ENCODE peak calls at places on chromosomes 7 and 10, in five cellular contexts. T is HCT116, L is A549, R is ovary, C is heart left ventricle. V is an unnamed sample.

GRCh38 chr10:13775786-13776780 is 189.3 kb downstream of the PRPF18 start:
- DNase-seq in T (no peak), R (no peak), C (no peak), L (no peak), V (no peak)

GRCh38 chr7:106062521-106062931 is 49.6 kb downstream of the SYPL1 start:
- DNase-seq in R (no peak), T (no peak), C (no peak), L (no peak), V (no peak)

GRCh38 chr7:27183682-27184341 is 1.2 kb downstream of the HOXA11 start:
- DNase-seq in L (no peak), T (no peak), R (no peak), C (no peak), V (no peak)

GRCh38 chr7:148242271-148242801 is 348.2 kb upstream of the C7orf33 start:
- DNase-seq in L (peak), C (no peak), R (peak), T (peak), V (no peak)

GRCh38 chr7:101370836-101371235 is 8.2 kb downstream of the COL26A1 start:
- DNase-seq in C (no peak), T (no peak), L (no peak), R (no peak), V (no peak)

GRCh38 chr10:71622656-71623055 is 96.9 kb downstream of the C10orf105 start:
- DNase-seq in T (no peak), L (no peak), R (peak), C (no peak), V (no peak)

GRCh38 chr10:120607710-120608703 is 151.0 kb downstream of the PLPP4 start:
- DNase-seq in R (no peak), T (no peak), C (no peak), L (no peak), V (no peak)

GRCh38 chr10:44388641-44389040 is 3.7 kb upstream of the CXCL12 start:
- DNase-seq in R (no peak), C (peak), T (no peak), L (no peak), V (no peak)

GRCh38 chr7:31775511-31775910 is 88.5 kb downstream of the PPP1R17 start:
- DNase-seq in R (no peak), L (no peak), T (no peak), C (no peak), V (no peak)

GRCh38 chr10:33100996-33101747 is 143.1 kb upstream of the ITGB1 start:
- DNase-seq in C (no peak), L (no peak), R (no peak), T (no peak), V (no peak)

GRCh38 chr10:16440396-16441105 is 3.7 kb downstream of the PTER start:
- DNase-seq in R (no peak), T (no peak), C (no peak), L (no peak), V (no peak)

GRCh38 chr10:84328303-84329093 is at the start of gene CCSER2:
- DNase-seq in L (peak), C (peak), R (peak), T (peak), V (peak)

GRCh38 chr10:33414841-33415240 is 80.4 kb upstream of the NRP1 start:
- DNase-seq in L (no peak), T (no peak), R (no peak), C (no peak), V (no peak)

GRCh38 chr10:91800756-91801155 is 2.5 kb downstream of the TNKS2 start:
- DNase-seq in C (no peak), T (no peak), R (no peak), L (no peak), V (no peak)

GRCh38 chr7:80722596-80723141 is 84.2 kb downstream of the CD36 start:
- DNase-seq in T (peak), L (peak), R (peak), C (peak), V (no peak)

GRCh38 chr7:36132025-36132424 is 21.0 kb upstream of the EEPD1 start:
- DNase-seq in C (no peak), T (no peak), R (no peak), L (no peak), V (no peak)

GRCh38 chr10:116866987-116867595 is 17.8 kb downstream of the ENO4 start:
- DNase-seq in T (no peak), C (no peak), R (no peak), L (no peak), V (no peak)

GRCh38 chr10:24974978-24975377 is 22.6 kb upstream of the PRTFDC1 start:
- DNase-seq in C (peak), L (no peak), T (no peak), R (peak), V (no peak)

GRCh38 chr7:30206942-30207341 is 72.2 kb downstream of the MTURN start:
- DNase-seq in T (no peak), R (no peak), C (no peak), L (no peak), V (no peak)

GRCh38 chr10:102504976-102505300 is 1.2 kb downstream of the SUFU start:
- DNase-seq in C (no peak), L (no peak), R (no peak), T (no peak), V (no peak)

GRCh38 chr10:80177781-80178636 is 27.3 kb downstream of the ANXA11 start:
- DNase-seq in R (no peak), L (no peak), T (no peak), C (no peak), V (no peak)

GRCh38 chr7:27200761-27201230 is 905 bp upstream of the HOXA13 start:
- DNase-seq in C (no peak), R (no peak), T (no peak), L (no peak), V (no peak)

GRCh38 chr7:68613405-68613804 is 984.9 kb upstream of the AUTS2 start:
- DNase-seq in C (no peak), R (no peak), L (no peak), T (no peak), V (no peak)

GRCh38 chr10:43453266-43453831 is 16.4 kb downstream of the ZNF487 start:
- DNase-seq in L (no peak), T (no peak), R (no peak), C (no peak), V (no peak)

GRCh38 chr7:158076656-158077055 is 511.0 kb downstream of the PTPRN2 start:
- DNase-seq in L (no peak), R (no peak), T (no peak), C (no peak), V (no peak)

GRCh38 chr7:97179454-97180104 is 62.1 kb downstream of the SDHAF3 start:
- DNase-seq in L (peak), R (peak), C (peak), T (peak), V (peak)

GRCh38 chr10:73577788-73578187 is 13.4 kb downstream of the USP54 start:
- DNase-seq in C (peak), R (peak), T (no peak), L (no peak), V (no peak)

GRCh38 chr10:114437456-114438292 is 33.4 kb upstream of the AFAP1L2 start:
- DNase-seq in L (peak), R (no peak), C (no peak), T (no peak), V (no peak)

GRCh38 chr10:86413046-86413728 is 46.6 kb upstream of the GRID1 start:
- DNase-seq in T (no peak), C (no peak), L (no peak), R (no peak), V (peak)

GRCh38 chr7:4882169-4882741 is 1.3 kb downstream of the RADIL start:
- DNase-seq in T (no peak), R (peak), C (peak), L (no peak), V (no peak)

GRCh38 chr10:12622691-12623090 is 273.3 kb downstream of the CAMK1D start:
- DNase-seq in L (no peak), T (no peak), R (no peak), C (no peak), V (no peak)

GRCh38 chr10:34758447-34758996 is 56.6 kb downstream of the PARD3 start:
- DNase-seq in C (no peak), L (peak), R (no peak), T (peak), V (no peak)

GRCh38 chr7:55128693-55129394 is 110.0 kb downstream of the EGFR start:
- DNase-seq in T (no peak), R (peak), C (peak), L (no peak), V (no peak)

GRCh38 chr10:72740526-72740925 is 48.6 kb downstream of the MCU start:
- DNase-seq in C (peak), L (peak), T (peak), R (no peak), V (no peak)

GRCh38 chr10:133264455-133264854 is 12.2 kb downstream of the ADAM8 start:
- DNase-seq in T (no peak), L (no peak), R (no peak), C (no peak), V (no peak)

GRCh38 chr7:155858521-155859061 is 46.3 kb upstream of the SHH start:
- DNase-seq in C (no peak), T (no peak), R (no peak), L (peak), V (no peak)

GRCh38 chr7:194996-195829 is 2.8 kb downstream of the FAM20C start:
- DNase-seq in R (no peak), T (no peak), L (no peak), C (no peak), V (no peak)

GRCh38 chr7:50156163-50156562 is 63.1 kb upstream of the ZPBP start:
- DNase-seq in C (no peak), L (no peak), T (no peak), R (no peak), V (no peak)

GRCh38 chr7:50151661-50152060 is 58.6 kb upstream of the ZPBP start:
- DNase-seq in C (no peak), T (no peak), L (no peak), R (no peak), V (no peak)

GRCh38 chr7:50152486-50152885 is 59.4 kb upstream of the ZPBP start:
- DNase-seq in T (no peak), L (no peak), C (no peak), R (no peak), V (no peak)

GRCh38 chr7:50155755-50156154 is 62.7 kb upstream of the ZPBP start:
- DNase-seq in R (no peak), T (no peak), L (no peak), C (no peak), V (no peak)

GRCh38 chr7:50153141-50153540 is 60.1 kb upstream of the ZPBP start:
- DNase-seq in T (no peak), C (no peak), L (no peak), R (no peak), V (no peak)
- TF ChIP-seq POLR2A in T (no peak), C (no peak), L (no peak), R (no peak), V (no peak)

DNA sequence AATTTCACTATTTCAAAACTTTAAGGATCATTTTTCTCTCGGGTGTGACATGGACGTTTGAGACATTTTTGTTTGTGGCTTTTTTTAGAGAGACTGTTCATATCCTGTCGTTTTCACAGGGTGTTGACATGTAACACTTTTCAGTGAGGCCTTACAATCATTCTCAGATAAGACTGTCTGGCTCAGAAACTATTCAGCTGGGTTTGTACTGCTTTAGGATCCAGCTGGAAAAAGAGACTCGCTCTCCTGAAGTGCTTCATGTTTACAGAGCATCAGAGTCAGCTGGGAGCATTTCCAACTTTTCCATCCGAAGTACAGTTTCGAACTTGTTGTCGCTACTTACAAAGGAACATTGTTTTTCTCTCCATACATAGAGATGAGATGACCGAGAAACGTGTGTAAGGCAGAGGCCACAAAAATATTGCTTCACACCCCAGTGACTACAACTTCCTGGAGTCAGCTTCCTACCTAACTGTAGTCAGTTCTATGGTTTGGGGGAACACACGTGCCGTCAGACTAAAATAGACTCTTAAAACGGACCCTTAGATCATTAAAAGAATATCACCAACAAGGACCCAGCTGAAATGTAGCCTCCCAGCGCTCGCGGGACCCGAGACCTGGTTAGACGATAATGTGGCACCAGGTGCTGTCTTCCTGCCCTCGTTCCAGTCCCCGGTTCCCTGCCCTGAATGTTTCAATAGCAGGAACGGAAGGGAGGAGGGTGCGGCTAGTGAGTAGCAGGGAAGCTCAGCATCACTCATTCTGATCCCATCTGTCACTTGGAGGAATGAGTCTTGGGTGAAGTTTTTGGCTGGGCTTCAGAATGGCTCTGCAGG is 78.0 kb downstream of the MKI67 start:
- DNase-seq in R (no peak), L (no peak), C (peak), T (no peak), V (no peak)
- TF ChIP-seq POLR2A in R (no peak), L (no peak), C (no peak), T (no peak), V (no peak)

GRCh38 chr7:150322114-150322832 is 882 bp upstream of the LRRC61 start:
- DNase-seq in T (no peak), L (no peak), R (no peak), C (no peak), V (no peak)

GRCh38 chr7:150321788-150322113 is 1.4 kb upstream of the LRRC61 start:
- DNase-seq in R (no peak), T (no peak), C (no peak), L (no peak), V (no peak)

GRCh38 chr7:150324366-150324961 is 1.1 kb upstream of the ACTR3C start:
- DNase-seq in C (no peak), R (peak), L (no peak), T (no peak), V (no peak)

GRCh38 chr7:150323682-150324365 is 479 bp upstream of the ACTR3C start:
- DNase-seq in L (no peak), R (peak), T (no peak), C (no peak), V (no peak)

GRCh38 chr7:150322833-150323681 is at the start of the genes ACTR3C and LRRC61:
- DNase-seq in C (peak), L (no peak), T (no peak), R (peak), V (no peak)
- TF ChIP-seq POLR2A in C (peak), L (no peak), T (peak), R (no peak), V (peak)

DNA sequence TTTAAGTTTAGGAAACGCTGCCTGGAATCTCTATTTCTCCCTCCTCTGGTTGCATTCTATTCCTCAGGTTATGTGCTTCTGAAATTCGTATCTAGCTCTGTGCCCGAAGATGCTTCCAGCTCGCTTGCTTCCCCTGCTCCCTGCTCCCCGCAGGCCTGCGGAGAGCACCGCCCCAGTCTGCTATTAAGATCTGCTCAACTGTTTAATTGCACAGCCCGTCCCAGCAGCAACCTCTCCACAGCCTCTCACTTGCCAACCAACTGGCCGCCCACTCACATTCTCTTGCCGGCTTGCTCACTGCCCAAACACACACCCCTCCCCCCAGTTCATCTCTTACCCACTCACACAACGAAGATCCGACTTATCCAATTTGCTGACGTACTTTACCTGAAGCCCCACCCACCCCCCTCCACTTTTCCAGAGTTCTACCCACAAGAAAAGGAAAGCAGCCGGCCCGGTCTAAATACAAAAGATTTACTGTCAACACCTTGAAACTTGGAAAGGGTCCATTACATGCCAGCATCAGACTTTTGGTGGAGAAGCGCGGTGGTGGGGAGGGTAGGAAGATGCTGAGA is 167.3 kb upstream of the KLF14 start:
- DNase-seq in R (peak), C (peak), T (peak), L (peak), V (no peak)
- TF ChIP-seq POLR2A in R (no peak), C (no peak), T (peak), L (no peak), V (no peak)

GRCh38 chr7:38307640-38308039 is 34.2 kb upstream of the TARP start:
- DNase-seq in R (no peak), L (no peak), C (no peak), T (no peak), V (no peak)

GRCh38 chr7:38312776-38313175 is 39.3 kb upstream of the TARP start:
- DNase-seq in L (no peak), C (no peak), R (no peak), T (no peak), V (no peak)

GRCh38 chr7:38310601-38311057 is 37.2 kb upstream of the TARP start:
- DNase-seq in L (no peak), C (peak), R (no peak), T (no peak), V (no peak)

GRCh38 chr7:38309555-38309954 is 36.1 kb upstream of the TARP start:
- DNase-seq in T (no peak), R (no peak), C (no peak), L (no peak), V (no peak)

GRCh38 chr7:38311329-38311937 is 38.0 kb upstream of the TARP start:
- DNase-seq in R (no peak), T (no peak), C (peak), L (peak), V (peak)
- TF ChIP-seq POLR2A in R (no peak), T (no peak), C (no peak), L (peak), V (peak)